ENCODE peak calls at places on chromosomes 16 and 17, in ten cellular contexts. One of them, this sample, is unnamed.

GRCh38 chr17:82793974-82794620 is 42.2 kb downstream of the TBCD start:
- DNase-seq in fibroblast of lung: peak; percentile 53
- DNase-seq in MM.1S: no peak
- DNase-seq in skeletal muscle cell: no peak
- DNase-seq in amniotic stem cell: no peak
- DNase-seq in germinal center: no peak
- DNase-seq in activated naive CD4-positive, alpha-beta T cell: no peak
- DNase-seq in RWPE1: no peak
- DNase-seq in G401: peak; percentile 75
- DNase-seq in T-helper 1 cell: no peak
- DNase-seq in this sample: no peak

GRCh38 chr17:12180644-12181261 is 160.1 kb downstream of the MAP2K4 start:
- DNase-seq in germinal center: peak; percentile 11
- DNase-seq in activated naive CD4-positive, alpha-beta T cell: no peak
- DNase-seq in G401: peak; percentile 55
- DNase-seq in amniotic stem cell: peak; percentile 23
- DNase-seq in T-helper 1 cell: no peak
- DNase-seq in MM.1S: peak; percentile 44
- DNase-seq in RWPE1: peak; percentile 29
- DNase-seq in skeletal muscle cell: peak; percentile 11
- DNase-seq in fibroblast of lung: peak; percentile 80
- DNase-seq in this sample: peak; percentile 19

GRCh38 chr16:11799509-11800384 is 2.7 kb upstream of the ZC3H7A start:
- DNase-seq in activated naive CD4-positive, alpha-beta T cell: no peak
- DNase-seq in amniotic stem cell: no peak
- DNase-seq in germinal center: no peak
- DNase-seq in RWPE1: no peak
- DNase-seq in G401: no peak
- DNase-seq in T-helper 1 cell: peak; percentile 34
- DNase-seq in fibroblast of lung: no peak
- DNase-seq in MM.1S: no peak
- DNase-seq in skeletal muscle cell: no peak
- DNase-seq in this sample: no peak

GRCh38 chr16:14510939-14511797 is 118.9 kb downstream of the PARN start:
- DNase-seq in germinal center: no peak
- DNase-seq in G401: no peak
- DNase-seq in amniotic stem cell: peak; percentile 8
- DNase-seq in RWPE1: peak; percentile 22
- DNase-seq in MM.1S: no peak
- DNase-seq in activated naive CD4-positive, alpha-beta T cell: no peak
- DNase-seq in T-helper 1 cell: no peak
- DNase-seq in skeletal muscle cell: peak; percentile 60
- DNase-seq in fibroblast of lung: peak; percentile 42
- DNase-seq in this sample: no peak

GRCh38 chr16:81543571-81543970 is 99.0 kb downstream of the CMIP start:
- DNase-seq in MM.1S: no peak
- DNase-seq in skeletal muscle cell: no peak
- DNase-seq in activated naive CD4-positive, alpha-beta T cell: no peak
- DNase-seq in T-helper 1 cell: no peak
- DNase-seq in fibroblast of lung: no peak
- DNase-seq in G401: no peak
- DNase-seq in RWPE1: no peak
- DNase-seq in germinal center: no peak
- DNase-seq in amniotic stem cell: no peak
- DNase-seq in this sample: no peak

GRCh38 chr16:72312862-72313261 is 140.9 kb upstream of the PMFBP1 start:
- DNase-seq in amniotic stem cell: no peak
- DNase-seq in germinal center: no peak
- DNase-seq in fibroblast of lung: peak; percentile 68
- DNase-seq in RWPE1: no peak
- DNase-seq in T-helper 1 cell: no peak
- DNase-seq in skeletal muscle cell: no peak
- DNase-seq in activated naive CD4-positive, alpha-beta T cell: no peak
- DNase-seq in G401: no peak
- DNase-seq in MM.1S: no peak
- DNase-seq in this sample: no peak

GRCh38 chr16:11949527-11949926 is 7.7 kb upstream of the NPIPB2 start:
- DNase-seq in amniotic stem cell: peak; percentile 42
- DNase-seq in G401: peak; percentile 48
- DNase-seq in germinal center: peak; percentile 76
- DNase-seq in fibroblast of lung: peak; percentile 53
- DNase-seq in activated naive CD4-positive, alpha-beta T cell: no peak
- DNase-seq in MM.1S: peak; percentile 75
- DNase-seq in skeletal muscle cell: no peak
- DNase-seq in T-helper 1 cell: no peak
- DNase-seq in RWPE1: peak; percentile 31
- DNase-seq in this sample: peak; percentile 41

GRCh38 chr17:28446716-28447395 is 26.6 kb upstream of the SLC13A2 start:
- DNase-seq in RWPE1: no peak
- DNase-seq in T-helper 1 cell: no peak
- DNase-seq in MM.1S: no peak
- DNase-seq in amniotic stem cell: no peak
- DNase-seq in G401: no peak
- DNase-seq in germinal center: no peak
- DNase-seq in activated naive CD4-positive, alpha-beta T cell: no peak
- DNase-seq in fibroblast of lung: no peak
- DNase-seq in skeletal muscle cell: no peak
- DNase-seq in this sample: no peak

GRCh38 chr16:53129281-53130192 is 74.7 kb downstream of the CHD9 start:
- DNase-seq in T-helper 1 cell: no peak
- DNase-seq in RWPE1: peak; percentile 38
- DNase-seq in germinal center: no peak
- DNase-seq in activated naive CD4-positive, alpha-beta T cell: no peak
- DNase-seq in G401: peak; percentile 26
- DNase-seq in skeletal muscle cell: peak; percentile 75
- DNase-seq in amniotic stem cell: peak; percentile 21
- DNase-seq in MM.1S: no peak
- DNase-seq in fibroblast of lung: peak; percentile 78
- DNase-seq in this sample: no peak

GRCh38 chr16:14618566-14618965 is 11.5 kb downstream of the PARN start:
- DNase-seq in RWPE1: no peak
- DNase-seq in skeletal muscle cell: no peak
- DNase-seq in fibroblast of lung: no peak
- DNase-seq in amniotic stem cell: no peak
- DNase-seq in G401: no peak
- DNase-seq in activated naive CD4-positive, alpha-beta T cell: no peak
- DNase-seq in MM.1S: no peak
- DNase-seq in T-helper 1 cell: no peak
- DNase-seq in germinal center: no peak
- DNase-seq in this sample: no peak

GRCh38 chr16:87492241-87492635 is 586 bp downstream of the ZCCHC14 start:
- DNase-seq in germinal center: peak; percentile 14
- DNase-seq in T-helper 1 cell: peak; percentile 17
- DNase-seq in fibroblast of lung: no peak
- DNase-seq in amniotic stem cell: no peak
- DNase-seq in activated naive CD4-positive, alpha-beta T cell: no peak
- DNase-seq in MM.1S: no peak
- DNase-seq in skeletal muscle cell: no peak
- DNase-seq in RWPE1: no peak
- DNase-seq in G401: no peak
- DNase-seq in this sample: no peak

GRCh38 chr17:76641501-76641900 is 2.1 kb downstream of the ST6GALNAC1 start:
- DNase-seq in RWPE1: peak; percentile 65
- DNase-seq in fibroblast of lung: no peak
- DNase-seq in skeletal muscle cell: no peak
- DNase-seq in germinal center: no peak
- DNase-seq in amniotic stem cell: no peak
- DNase-seq in T-helper 1 cell: no peak
- DNase-seq in MM.1S: no peak
- DNase-seq in activated naive CD4-positive, alpha-beta T cell: no peak
- DNase-seq in G401: no peak
- DNase-seq in this sample: no peak